ENCODE peak calls at places on chromosome 19, in four cellular contexts. D is foreskin fibroblast; K is CD4-positive, alpha-beta T cell; H is vagina. M is an unnamed sample.

GRCh38 chr19:979318-979741 is 4.8 kb upstream of the WDR18 start:
- DNase-seq in D (no peak), K (no peak), H (no peak), M (no peak)

GRCh38 chr19:54096642-54097106 is 3.9 kb downstream of the OSCAR start:
- DNase-seq in D (peak; percentile 55), K (no peak), H (no peak), M (no peak)

GRCh38 chr19:40139533-40140287 is 49.0 kb upstream of the ZNF780A start:
- DNase-seq in D (peak; percentile 32), K (no peak), H (no peak), M (no peak)

GRCh38 chr19:49217382-49217781 is 59.8 kb downstream of the TRPM4 start:
- DNase-seq in D (peak; percentile 84), K (no peak), H (no peak), M (no peak)

GRCh38 chr19:48239120-48239519 is 16.6 kb downstream of the CARD8 start:
- DNase-seq in D (no peak), K (no peak), H (no peak), M (no peak)

GRCh38 chr19:51676566-51677083 is 16.5 kb upstream of the SPACA6 start:
- DNase-seq in D (no peak), K (no peak), H (no peak), M (no peak)

GRCh38 chr19:29002336-29002735 is 210.6 kb downstream of the UQCRFS1 start:
- DNase-seq in D (no peak), K (no peak), H (no peak), M (no peak)

GRCh38 chr19:44788971-44789370 is 11.3 kb downstream of the CBLC start:
- DNase-seq in D (no peak), K (no peak), H (no peak), M (no peak)

GRCh38 chr19:17405250-17406038 is at the start of gene BST2:
- DNase-seq in D (no peak), K (peak; percentile 23), H (no peak), M (peak; percentile 42)

GRCh38 chr19:38506723-38507550 is 73.4 kb downstream of the RYR1 start:
- DNase-seq in D (peak; percentile 2), K (peak; percentile 77), H (no peak), M (peak; percentile 78)

GRCh38 chr19:18648971-18649310 is 12.1 kb downstream of the KLHL26 start:
- DNase-seq in D (no peak), K (no peak), H (no peak), M (no peak)

GRCh38 chr19:38148337-38148736 is 75.7 kb downstream of the DPF1 start:
- DNase-seq in D (no peak), K (no peak), H (no peak), M (no peak)

GRCh38 chr19:55210120-55210493 is 806 bp upstream of the PTPRH start:
- DNase-seq in D (peak; percentile 89), K (no peak), H (no peak), M (no peak)

GRCh38 chr19:11273288-11273687 is 11.0 kb upstream of the DOCK6 start:
- DNase-seq in D (no peak), K (no peak), H (no peak), M (no peak)

GRCh38 chr19:41597600-41598041 is 21.7 kb downstream of the CEACAM21 start:
- DNase-seq in D (peak; percentile 49), K (peak; percentile 68), H (peak; percentile 74), M (peak; percentile 25)

GRCh38 chr19:19366691-19367396 is 38.6 kb upstream of the GATAD2A start:
- DNase-seq in D (peak; percentile 47), K (peak; percentile 57), H (no peak), M (peak; percentile 65)

GRCh38 chr19:7492142-7493055 is 3.6 kb upstream of the PEX11G start:
- DNase-seq in D (peak; percentile 43), K (no peak), H (no peak), M (no peak)

GRCh38 chr19:803686-804418 is 6.6 kb downstream of the PTBP1 start:
- DNase-seq in D (no peak), K (no peak), H (no peak), M (no peak)

GRCh38 chr19:4369888-4370260 is 26.5 kb downstream of the MPND start:
- DNase-seq in D (no peak), K (peak; percentile 63), H (no peak), M (peak; percentile 51)
- TF ChIP-seq CTCF in D (peak; percentile 37), K (peak; percentile 65), H (no peak), M (no peak)

GRCh38 chr19:12484371-12485322 is at the start of gene ZNF709:
- DNase-seq in D (peak; percentile 74), K (peak; percentile 77), H (no peak), M (peak; percentile 90)

GRCh38 chr19:12485571-12485970 is 955 bp upstream of the ZNF709 start:
- DNase-seq in D (no peak), K (no peak), H (no peak), M (no peak)

GRCh38 chr19:12481781-12482504 is 2.7 kb downstream of the ZNF709 start:
- DNase-seq in D (no peak), K (no peak), H (no peak), M (no peak)

GRCh38 chr19:12482505-12482886 is 2.1 kb downstream of the ZNF709 start:
- DNase-seq in D (no peak), K (no peak), H (no peak), M (no peak)

GRCh38 chr19:12484011-12484370 is 625 bp downstream of the ZNF709 start:
- DNase-seq in D (no peak), K (no peak), H (no peak), M (no peak)
- TF ChIP-seq CTCF in D (no peak), K (no peak), H (no peak), M (no peak)

GRCh38 chr19:45955905-45956608 is 17.6 kb downstream of the NOVA2 start:
- DNase-seq in D (no peak), K (no peak), H (no peak), M (no peak)
- TF ChIP-seq CTCF in D (no peak), K (no peak), H (no peak), M (no peak)

GRCh38 chr19:33998739-33999345 is 173.5 kb upstream of the LSM14A start:
- DNase-seq in D (no peak), K (no peak), H (no peak), M (no peak)

GRCh38 chr19:33998302-33998701 is 174.0 kb upstream of the LSM14A start:
- DNase-seq in D (no peak), K (no peak), H (no peak), M (no peak)

DNA sequence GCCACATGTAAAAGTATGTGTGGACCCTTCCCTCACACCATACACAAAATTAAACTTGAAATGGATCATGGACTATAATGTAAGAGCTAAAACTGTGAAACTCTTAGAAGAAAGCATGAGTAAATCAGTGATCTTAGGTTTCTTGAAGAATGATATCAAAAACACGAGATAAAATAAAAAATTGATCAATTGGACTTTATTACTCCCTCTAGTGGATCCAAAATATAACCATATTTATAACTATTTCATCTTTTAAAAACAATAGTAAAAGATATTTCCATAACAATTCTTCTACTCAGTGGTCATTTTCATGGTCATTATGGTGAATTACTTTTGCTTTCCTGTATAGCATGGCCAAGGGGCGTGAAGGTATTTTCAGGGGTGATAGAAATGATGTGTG is 174.6 kb upstream of the LSM14A start:
- DNase-seq in D (no peak), K (no peak), H (no peak), M (no peak)
- TF ChIP-seq CTCF in D (no peak), K (no peak), H (no peak), M (no peak)

DNA sequence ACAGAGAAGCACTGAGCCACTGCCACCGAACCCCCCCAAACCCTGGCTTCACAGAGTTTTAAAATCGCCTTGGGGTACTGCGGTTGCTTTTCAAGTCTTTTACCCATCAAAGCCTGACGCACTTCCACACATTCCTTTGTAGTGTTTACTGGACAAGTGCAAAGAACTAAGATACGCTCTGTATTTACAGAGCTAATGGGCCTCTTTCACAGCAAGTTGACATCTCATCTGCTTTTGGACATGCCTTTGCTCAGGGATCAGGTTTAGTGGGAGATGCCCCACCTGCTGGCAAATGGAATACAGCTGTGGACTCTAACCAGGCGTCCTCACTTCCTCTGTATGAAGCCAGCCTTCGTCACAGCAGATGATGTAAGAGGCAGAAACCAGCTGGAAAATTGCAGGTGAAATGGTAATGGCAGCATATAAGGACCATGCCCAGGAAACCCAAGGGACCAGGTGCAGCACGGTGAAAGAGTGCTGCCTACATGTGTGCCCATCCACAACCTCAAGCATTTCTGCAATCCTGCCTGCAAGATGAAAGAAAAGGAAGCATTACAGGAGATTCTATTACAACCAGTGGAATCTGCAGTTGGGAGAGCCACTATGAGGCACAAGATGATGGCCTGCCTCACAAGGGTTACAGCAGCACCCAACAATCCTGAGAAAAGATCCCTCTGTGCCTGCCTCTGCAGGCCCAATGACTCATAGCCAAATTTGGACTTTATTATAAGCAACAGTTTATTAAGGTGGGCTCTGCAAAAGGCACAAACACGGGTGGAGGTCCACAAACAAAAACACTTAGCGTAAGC is 34.7 kb downstream of the BRD4 start:
- DNase-seq in D (no peak), K (no peak), H (no peak), M (no peak)
- TF ChIP-seq CTCF in D (peak; percentile 6), K (no peak), H (no peak), M (no peak)

DNA sequence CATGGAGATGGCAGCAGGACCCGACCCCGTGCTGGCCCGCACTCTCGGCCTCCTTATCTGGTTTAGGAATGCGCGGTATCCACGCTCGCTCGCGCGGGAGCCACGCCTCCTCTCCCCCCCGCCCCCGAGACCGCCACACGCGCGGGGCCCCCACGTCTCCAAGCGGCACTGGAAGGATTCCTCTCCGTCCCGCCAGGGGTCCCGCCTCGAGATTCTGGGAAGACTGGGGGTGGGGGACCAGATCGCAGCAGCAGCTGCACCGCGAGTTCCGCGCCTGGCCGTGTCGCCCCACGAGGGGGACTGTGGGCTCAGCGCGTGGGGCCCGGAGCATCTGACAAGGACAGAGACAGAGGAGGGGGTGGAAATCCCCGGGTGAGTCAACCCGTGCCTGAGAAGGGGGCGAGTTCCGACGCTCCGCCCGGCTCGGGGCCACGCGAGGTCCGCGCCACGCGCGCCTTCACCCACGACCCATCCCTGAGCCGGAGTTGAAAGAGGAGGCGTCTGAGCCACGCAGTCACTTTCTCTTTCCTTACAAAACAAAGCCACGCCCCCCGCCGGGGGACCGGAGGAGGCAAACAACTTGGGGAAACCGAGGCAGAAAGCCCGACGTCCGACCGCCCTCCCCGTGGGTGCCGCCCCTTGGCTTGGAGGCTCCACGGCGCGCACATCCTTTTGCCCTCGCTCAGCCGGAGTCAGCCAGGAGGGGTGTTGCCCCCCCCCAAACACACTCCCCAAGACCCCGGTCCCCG is 802 bp downstream of the S1PR2 start:
- DNase-seq in D (peak; percentile 48), K (peak; percentile 29), H (no peak), M (peak; percentile 46)
- TF ChIP-seq CTCF in D (peak; percentile 8), K (no peak), H (peak; percentile 7), M (no peak)

M was measured in activated B cell treated with CpG ODN at 0.5 μM for 24 hours.